ENCODE peak calls at places on chromosomes 3 and 15, in nine cellular contexts. D is mesothelial cell of epicardium, J is A549, U is stomach, O is B cell, R is tibial artery, I is progenitor cell of endocrine pancreas, A is psoas muscle, N is dorsolateral prefrontal cortex. H is an unnamed sample.

GRCh38 chr3:161020264-161020663 is 84.9 kb downstream of the B3GALNT1 start:
- DNase-seq in I (no peak), R (no peak), U (no peak), J (no peak), N (no peak), A (no peak), O (no peak), D (no peak), H (no peak)

GRCh38 chr15:74616020-74616939 is 644 bp downstream of the CLK3 start:
- DNase-seq in D (peak), J (no peak), R (peak), I (no peak), N (peak), U (peak), O (peak), A (peak), H (peak)

GRCh38 chr3:24494616-24495333 is at the start of gene THRB:
- DNase-seq in I (peak), N (peak), D (peak), J (peak), O (peak), U (peak), R (peak), A (peak), H (peak)

GRCh38 chr15:81575436-81576123 is 201.6 kb upstream of the TMC3 start:
- DNase-seq in A (no peak), D (no peak), I (no peak), J (no peak), U (no peak), N (peak), R (no peak), O (no peak), H (no peak)

GRCh38 chr15:85579957-85580694 is 199.7 kb downstream of the AKAP13 start:
- DNase-seq in R (no peak), I (no peak), U (peak), D (no peak), O (peak), A (no peak), N (no peak), J (peak), H (no peak)

GRCh38 chr15:101476756-101477155 is 12.8 kb downstream of the PCSK6 start:
- DNase-seq in U (no peak), R (no peak), I (no peak), N (no peak), J (no peak), A (no peak), D (no peak), O (no peak), H (no peak)

GRCh38 chr3:143331336-143331735 is 211.8 kb downstream of the CHST2 start:
- DNase-seq in A (no peak), D (no peak), U (no peak), R (no peak), O (no peak), J (no peak), N (no peak), I (no peak), H (no peak)

GRCh38 chr15:63587527-63587926 is 9.7 kb upstream of the FBXL22 start:
- DNase-seq in D (no peak), J (no peak), U (no peak), R (no peak), O (no peak), A (no peak), N (no peak), I (no peak), H (no peak)

GRCh38 chr3:104982130-104982529 is 384.6 kb upstream of the ALCAM start:
- DNase-seq in I (no peak), A (no peak), J (no peak), O (no peak), U (no peak), R (no peak), N (no peak), D (no peak), H (no peak)

GRCh38 chr3:71495708-71496472 is 87.6 kb downstream of the FOXP1 start:
- DNase-seq in N (no peak), R (no peak), O (no peak), U (no peak), J (peak), A (no peak), D (no peak), I (no peak), H (no peak)

GRCh38 chr15:62068071-62068786 is 1.5 kb downstream of the C2CD4A start:
- DNase-seq in N (no peak), O (peak), I (peak), J (peak), D (peak), U (peak), R (peak), A (peak), H (peak)

GRCh38 chr15:62068787-62069170 is 2.0 kb downstream of the C2CD4A start:
- DNase-seq in R (no peak), O (no peak), N (no peak), U (no peak), I (no peak), A (no peak), J (no peak), D (no peak), H (no peak)

GRCh38 chr15:62075595-62076279 is 9.0 kb downstream of the C2CD4A start:
- DNase-seq in N (no peak), D (no peak), U (peak), R (no peak), A (no peak), O (no peak), I (no peak), J (no peak), H (no peak)

GRCh38 chr15:62069551-62069950 is 2.8 kb downstream of the C2CD4A start:
- DNase-seq in D (no peak), J (no peak), R (no peak), O (no peak), N (no peak), A (no peak), I (no peak), U (no peak), H (no peak)

DNA sequence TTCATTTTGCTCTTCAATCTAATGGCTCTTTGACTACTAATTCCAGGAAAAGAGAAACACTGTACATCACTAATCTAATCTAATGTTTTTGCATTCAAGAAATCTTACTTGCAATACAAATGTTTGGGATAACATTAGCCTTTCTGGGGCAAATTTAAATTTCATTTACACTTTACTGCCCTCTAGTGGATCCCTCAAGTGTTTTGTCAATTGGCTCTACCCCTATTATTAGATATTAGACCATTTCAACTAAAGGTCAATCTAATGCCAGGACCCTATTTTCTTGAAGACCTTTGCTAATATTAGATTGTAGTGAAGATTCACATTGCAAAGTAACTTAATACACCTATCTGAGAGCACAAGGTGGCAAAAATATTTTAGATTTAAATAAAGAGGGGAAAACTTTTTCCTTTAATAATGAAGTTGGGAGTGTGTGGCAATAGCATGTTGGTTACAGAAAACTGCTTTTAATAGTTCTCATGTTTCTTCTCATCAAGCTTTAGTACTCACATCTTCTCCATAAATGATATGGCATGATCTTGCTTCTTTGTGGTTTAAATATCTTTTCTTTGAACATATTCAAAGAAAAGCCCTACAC is 5.0 kb downstream of the C2CD4A start:
- DNase-seq in O (peak), N (no peak), I (no peak), A (no peak), R (no peak), J (peak), D (no peak), U (no peak), H (peak)
- TF ChIP-seq CTCF in O (peak), N (peak), I (peak), A (peak), R (peak), J (peak), D (peak), U (no peak), H (peak)

GRCh38 chr3:188061133-188061532 is 92.8 kb upstream of the LPP start:
- DNase-seq in J (peak), A (no peak), D (no peak), O (peak), N (no peak), U (no peak), R (no peak), I (no peak), H (no peak)
- TF ChIP-seq CTCF in J (no peak), A (no peak), D (no peak), O (no peak), N (no peak), U (no peak), R (no peak), I (no peak), H (no peak)

GRCh38 chr3:120623719-120624093 is 27.6 kb downstream of the NDUFB4 start:
- DNase-seq in J (no peak), I (no peak), A (no peak), U (no peak), R (no peak), N (no peak), O (no peak), D (no peak), H (no peak)

GRCh38 chr3:120625199-120625598 is 29.1 kb downstream of the NDUFB4 start:
- DNase-seq in A (no peak), N (no peak), O (no peak), J (no peak), D (no peak), I (no peak), U (no peak), R (no peak), H (no peak)

GRCh38 chr3:120622457-120622856 is 26.3 kb downstream of the NDUFB4 start:
- DNase-seq in N (no peak), D (no peak), J (no peak), U (no peak), R (no peak), A (no peak), O (no peak), I (no peak), H (no peak)

GRCh38 chr3:120622870-120623718 is 27.0 kb downstream of the NDUFB4 start:
- DNase-seq in A (no peak), D (no peak), I (no peak), R (no peak), N (no peak), U (no peak), J (peak), O (no peak), H (peak)
- TF ChIP-seq CTCF in A (no peak), D (no peak), I (peak), R (no peak), N (no peak), U (no peak), J (peak), O (no peak), H (peak)

DNA sequence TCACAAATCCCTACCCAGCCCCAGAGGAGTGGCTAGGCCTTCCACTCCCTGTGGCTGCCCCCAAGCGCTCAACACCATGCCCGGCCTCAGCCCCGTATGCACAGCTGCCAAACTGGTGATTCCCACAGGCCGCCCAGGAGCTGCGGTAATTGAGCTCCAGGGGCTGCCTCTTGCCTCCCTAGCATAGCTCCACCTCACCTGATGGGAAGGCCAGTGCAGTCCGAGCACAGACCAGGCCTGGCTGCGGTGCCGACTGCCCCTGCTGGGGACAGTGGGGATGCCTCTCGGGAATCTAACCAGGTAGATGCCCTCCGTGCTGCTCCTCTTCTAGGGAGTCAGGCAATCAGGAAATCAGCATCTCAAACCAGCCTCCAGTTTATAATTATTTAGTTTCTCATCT is 25.9 kb downstream of the SCN5A start:
- DNase-seq in R (no peak), J (no peak), N (no peak), I (peak), D (no peak), O (no peak), A (no peak), U (no peak), H (peak)
- TF ChIP-seq CTCF in R (no peak), J (no peak), N (no peak), I (peak), D (no peak), O (no peak), A (no peak), U (no peak), H (peak)